ENCODE peak calls at places on chromosomes 2 and 18, in six cellular contexts. One of them, this sample, is unnamed. For H3K27me3, the result is how much of the 10 kb centered on the place peaks cover.

GRCh38 chr2:25387479-25388449 is 46.0 kb upstream of the DNMT3A start:
- DNase-seq in neural progenitor cell: no peak
- DNase-seq in fibroblast of lung: no peak
- DNase-seq in thoracic aorta: no peak
- DNase-seq in K562: no peak
- DNase-seq in left ventricle myocardium inferior: no peak
- DNase-seq in this sample: no peak

GRCh38 chr2:67945976-67946375 is 116.8 kb downstream of the C1D start:
- DNase-seq in neural progenitor cell: no peak
- DNase-seq in fibroblast of lung: peak
- DNase-seq in thoracic aorta: no peak
- DNase-seq in K562: no peak
- DNase-seq in left ventricle myocardium inferior: no peak
- DNase-seq in this sample: no peak

GRCh38 chr2:225400060-225400511 is 576 bp downstream of the NYAP2 start:
- DNase-seq in neural progenitor cell: peak
- DNase-seq in fibroblast of lung: peak
- DNase-seq in thoracic aorta: no peak
- DNase-seq in K562: no peak
- DNase-seq in left ventricle myocardium inferior: no peak
- DNase-seq in this sample: peak

GRCh38 chr2:197255550-197255949 is 55.0 kb downstream of the ANKRD44 start:
- DNase-seq in neural progenitor cell: peak
- DNase-seq in fibroblast of lung: peak
- DNase-seq in thoracic aorta: no peak
- DNase-seq in K562: no peak
- DNase-seq in left ventricle myocardium inferior: peak
- DNase-seq in this sample: no peak

GRCh38 chr2:239853706-239854327 is 171.3 kb downstream of the NDUFA10 start:
- DNase-seq in neural progenitor cell: no peak
- DNase-seq in fibroblast of lung: no peak
- DNase-seq in thoracic aorta: no peak
- DNase-seq in K562: no peak
- DNase-seq in left ventricle myocardium inferior: no peak
- DNase-seq in this sample: no peak

GRCh38 chr18:36284671-36285295 is 12.7 kb upstream of the FHOD3 start:
- DNase-seq in neural progenitor cell: peak
- DNase-seq in fibroblast of lung: peak
- DNase-seq in thoracic aorta: no peak
- DNase-seq in K562: peak
- DNase-seq in left ventricle myocardium inferior: no peak
- DNase-seq in this sample: peak

GRCh38 chr2:229150317-229150716 is 120.8 kb downstream of the PID1 start:
- DNase-seq in neural progenitor cell: no peak
- DNase-seq in fibroblast of lung: no peak
- DNase-seq in thoracic aorta: no peak
- DNase-seq in K562: no peak
- DNase-seq in left ventricle myocardium inferior: no peak
- DNase-seq in this sample: no peak

GRCh38 chr18:79750980-79751571 is 46.7 kb upstream of the KCNG2 start:
- DNase-seq in neural progenitor cell: no peak
- DNase-seq in fibroblast of lung: no peak
- DNase-seq in thoracic aorta: no peak
- DNase-seq in K562: no peak
- DNase-seq in left ventricle myocardium inferior: no peak
- DNase-seq in this sample: no peak

GRCh38 chr2:100041385-100041784 is 101.0 kb downstream of the AFF3 start:
- DNase-seq in neural progenitor cell: no peak
- DNase-seq in fibroblast of lung: no peak
- DNase-seq in thoracic aorta: no peak
- DNase-seq in K562: no peak
- DNase-seq in left ventricle myocardium inferior: no peak
- DNase-seq in this sample: no peak

GRCh38 chr2:217653240-217653639 is 349.6 kb downstream of the TNS1 start:
- DNase-seq in neural progenitor cell: no peak
- DNase-seq in fibroblast of lung: peak
- DNase-seq in thoracic aorta: peak
- DNase-seq in K562: no peak
- DNase-seq in left ventricle myocardium inferior: peak
- DNase-seq in this sample: peak

GRCh38 chr2:86417961-86418360 is 23.2 kb upstream of the KDM3A start:
- DNase-seq in neural progenitor cell: no peak
- DNase-seq in fibroblast of lung: peak
- DNase-seq in thoracic aorta: no peak
- DNase-seq in K562: no peak
- DNase-seq in left ventricle myocardium inferior: no peak
- DNase-seq in this sample: no peak

GRCh38 chr2:68031546-68032160 is 31.2 kb downstream of the C1D start:
- DNase-seq in neural progenitor cell: peak
- DNase-seq in fibroblast of lung: peak
- DNase-seq in thoracic aorta: no peak
- DNase-seq in K562: peak
- DNase-seq in left ventricle myocardium inferior: no peak
- DNase-seq in this sample: peak

GRCh38 chr18:1302861-1303260 is 398.2 kb downstream of the ADCYAP1 start:
- DNase-seq in neural progenitor cell: peak
- DNase-seq in fibroblast of lung: no peak
- DNase-seq in thoracic aorta: no peak
- DNase-seq in K562: no peak
- DNase-seq in left ventricle myocardium inferior: no peak
- DNase-seq in this sample: no peak

GRCh38 chr2:232013701-232014353 is 52.3 kb downstream of the DIS3L2 start:
- DNase-seq in neural progenitor cell: no peak
- DNase-seq in fibroblast of lung: peak
- DNase-seq in thoracic aorta: no peak
- DNase-seq in K562: no peak
- DNase-seq in left ventricle myocardium inferior: no peak
- DNase-seq in this sample: peak

GRCh38 chr2:60433021-60433596 is 120.3 kb downstream of the BCL11A start:
- DNase-seq in neural progenitor cell: no peak
- DNase-seq in fibroblast of lung: no peak
- DNase-seq in thoracic aorta: no peak
- DNase-seq in K562: no peak
- DNase-seq in left ventricle myocardium inferior: no peak
- DNase-seq in this sample: no peak

GRCh38 chr2:156625360-156625995 is 189.3 kb downstream of the GPD2 start:
- DNase-seq in neural progenitor cell: no peak
- DNase-seq in fibroblast of lung: no peak
- DNase-seq in thoracic aorta: no peak
- DNase-seq in K562: no peak
- DNase-seq in left ventricle myocardium inferior: peak
- DNase-seq in this sample: no peak

GRCh38 chr2:10876963-10877362 is 34.8 kb upstream of the KCNF1 start:
- DNase-seq in neural progenitor cell: no peak
- DNase-seq in fibroblast of lung: no peak
- DNase-seq in thoracic aorta: no peak
- DNase-seq in K562: no peak
- DNase-seq in left ventricle myocardium inferior: no peak
- DNase-seq in this sample: no peak

GRCh38 chr2:237322564-237322963 is 91.4 kb downstream of the COL6A3 start:
- DNase-seq in neural progenitor cell: peak
- DNase-seq in fibroblast of lung: no peak
- DNase-seq in thoracic aorta: no peak
- DNase-seq in K562: no peak
- DNase-seq in left ventricle myocardium inferior: no peak
- DNase-seq in this sample: no peak

GRCh38 chr18:8341481-8342230 is 267.6 kb upstream of the RAB12 start:
- DNase-seq in neural progenitor cell: no peak
- DNase-seq in fibroblast of lung: peak
- DNase-seq in thoracic aorta: peak
- DNase-seq in K562: no peak
- DNase-seq in left ventricle myocardium inferior: no peak
- DNase-seq in this sample: peak

GRCh38 chr2:163736433-163737168 is 793 bp upstream of the FIGN start:
- DNase-seq in neural progenitor cell: peak
- DNase-seq in fibroblast of lung: peak
- DNase-seq in thoracic aorta: no peak
- DNase-seq in K562: no peak
- DNase-seq in left ventricle myocardium inferior: peak
- DNase-seq in this sample: no peak

GRCh38 chr2:9658972-9659371 is 28.2 kb upstream of the YWHAQ start:
- DNase-seq in neural progenitor cell: no peak
- DNase-seq in fibroblast of lung: peak
- DNase-seq in thoracic aorta: no peak
- DNase-seq in K562: no peak
- DNase-seq in left ventricle myocardium inferior: no peak
- DNase-seq in this sample: peak

GRCh38 chr2:118911166-118911565 is 30.8 kb upstream of the MARCO start:
- DNase-seq in neural progenitor cell: no peak
- DNase-seq in fibroblast of lung: no peak
- DNase-seq in thoracic aorta: no peak
- DNase-seq in K562: no peak
- DNase-seq in left ventricle myocardium inferior: no peak
- DNase-seq in this sample: no peak

GRCh38 chr2:9474361-9475117 is at the start of gene IAH1:
- DNase-seq in neural progenitor cell: peak
- DNase-seq in fibroblast of lung: peak
- DNase-seq in thoracic aorta: no peak
- DNase-seq in K562: no peak
- DNase-seq in left ventricle myocardium inferior: peak
- DNase-seq in this sample: no peak

GRCh38 chr2:134277223-134277622 is 23.4 kb downstream of the MGAT5 start:
- DNase-seq in neural progenitor cell: no peak
- DNase-seq in fibroblast of lung: no peak
- DNase-seq in thoracic aorta: no peak
- DNase-seq in K562: no peak
- DNase-seq in left ventricle myocardium inferior: no peak
- DNase-seq in this sample: no peak

GRCh38 chr2:204360218-204361007 is 184.9 kb upstream of the PARD3B start:
- DNase-seq in neural progenitor cell: no peak
- DNase-seq in fibroblast of lung: no peak
- DNase-seq in thoracic aorta: no peak
- DNase-seq in K562: no peak
- DNase-seq in left ventricle myocardium inferior: no peak
- DNase-seq in this sample: no peak
- TF ChIP-seq CTCF in neural progenitor cell: no peak
- TF ChIP-seq CTCF in fibroblast of lung: no peak
- TF ChIP-seq CTCF in thoracic aorta: no peak
- TF ChIP-seq CTCF in K562: peak
- TF ChIP-seq CTCF in left ventricle myocardium inferior: no peak
- TF ChIP-seq CTCF in this sample: no peak

DNA sequence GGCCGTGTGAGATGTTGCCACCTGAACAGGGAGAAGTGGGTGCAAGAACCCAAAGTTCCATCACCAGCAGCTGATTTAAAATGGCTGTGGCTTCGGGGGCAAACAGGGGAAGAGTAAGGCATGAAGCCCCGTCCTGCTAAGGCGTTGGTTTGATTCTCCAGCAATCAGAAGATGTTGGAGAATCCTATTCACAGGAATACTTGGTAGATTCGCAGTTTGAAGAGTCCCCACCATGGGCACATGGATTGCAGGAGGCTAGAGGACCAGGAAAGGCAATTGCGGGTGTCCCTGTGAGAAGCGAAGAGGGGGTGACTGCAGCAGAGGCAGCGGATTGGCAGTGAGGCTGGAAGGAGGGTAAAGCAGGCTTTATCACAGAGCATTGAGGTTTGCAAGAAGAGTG is 46.6 kb upstream of the TXNDC2 start:
- DNase-seq in neural progenitor cell: no peak
- DNase-seq in fibroblast of lung: no peak
- DNase-seq in thoracic aorta: no peak
- DNase-seq in K562: no peak
- DNase-seq in left ventricle myocardium inferior: no peak
- DNase-seq in this sample: no peak
- H3K27ac ChIP-seq in neural progenitor cell: no peak
- H3K27ac ChIP-seq in fibroblast of lung: no peak
- H3K27ac ChIP-seq in thoracic aorta: no peak
- H3K27ac ChIP-seq in K562: no peak
- H3K27ac ChIP-seq in left ventricle myocardium inferior: peak
- H3K27ac ChIP-seq in this sample: no peak

GRCh38 chr2:241868661-241869081 is 858 bp upstream of the RTP5 start:
- DNase-seq in neural progenitor cell: no peak
- DNase-seq in fibroblast of lung: no peak
- DNase-seq in thoracic aorta: no peak
- DNase-seq in K562: no peak
- DNase-seq in left ventricle myocardium inferior: peak
- DNase-seq in this sample: no peak
- H3K27me3 ChIP-seq in neural progenitor cell: under half
- H3K27me3 ChIP-seq in fibroblast of lung: under half
- H3K27me3 ChIP-seq in thoracic aorta: under half
- H3K27me3 ChIP-seq in K562: under half
- H3K27me3 ChIP-seq in left ventricle myocardium inferior: half or more
- H3K27me3 ChIP-seq in this sample: under half

GRCh38 chr2:47664817-47665216 is 118.1 kb upstream of the MSH6 start:
- DNase-seq in neural progenitor cell: no peak
- DNase-seq in fibroblast of lung: no peak
- DNase-seq in thoracic aorta: no peak
- DNase-seq in K562: no peak
- DNase-seq in left ventricle myocardium inferior: no peak
- DNase-seq in this sample: no peak
- TF ChIP-seq CTCF in neural progenitor cell: no peak
- TF ChIP-seq CTCF in fibroblast of lung: no peak
- TF ChIP-seq CTCF in thoracic aorta: no peak
- TF ChIP-seq CTCF in K562: peak
- TF ChIP-seq CTCF in left ventricle myocardium inferior: no peak
- TF ChIP-seq CTCF in this sample: no peak

DNA sequence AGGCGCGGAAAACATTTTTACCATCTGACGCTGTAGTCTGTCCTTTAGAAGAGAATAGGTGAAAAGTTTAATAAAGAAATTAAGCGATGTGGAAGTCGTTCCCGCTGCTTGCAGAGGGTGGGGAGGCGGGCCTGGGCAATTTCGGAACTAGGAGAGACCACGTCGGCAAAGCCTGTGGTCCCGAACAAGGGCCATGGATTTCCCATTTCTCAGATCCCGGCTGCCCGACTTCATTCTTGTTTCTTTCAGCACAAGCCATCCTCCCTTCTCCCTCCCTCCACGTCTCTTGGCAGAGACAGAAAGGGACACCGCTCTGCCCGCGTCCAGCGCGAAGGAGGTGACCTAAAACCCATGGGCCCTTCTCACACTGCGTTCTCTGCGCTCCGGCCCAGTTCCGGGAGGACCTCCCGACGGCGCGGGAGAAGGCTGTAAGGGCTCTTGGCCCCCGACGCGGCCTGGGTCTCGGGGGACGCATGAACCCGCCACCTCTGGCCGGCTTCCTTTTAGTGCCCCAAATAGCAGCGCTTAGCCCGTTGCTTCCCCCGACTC is 2.2 kb upstream of the BCL2L11 start:
- DNase-seq in neural progenitor cell: peak
- DNase-seq in fibroblast of lung: no peak
- DNase-seq in thoracic aorta: no peak
- DNase-seq in K562: no peak
- DNase-seq in left ventricle myocardium inferior: peak
- DNase-seq in this sample: no peak
- H3K27ac ChIP-seq in neural progenitor cell: no peak
- H3K27ac ChIP-seq in fibroblast of lung: no peak
- H3K27ac ChIP-seq in thoracic aorta: peak
- H3K27ac ChIP-seq in K562: no peak
- H3K27ac ChIP-seq in left ventricle myocardium inferior: peak
- H3K27ac ChIP-seq in this sample: peak

DNA sequence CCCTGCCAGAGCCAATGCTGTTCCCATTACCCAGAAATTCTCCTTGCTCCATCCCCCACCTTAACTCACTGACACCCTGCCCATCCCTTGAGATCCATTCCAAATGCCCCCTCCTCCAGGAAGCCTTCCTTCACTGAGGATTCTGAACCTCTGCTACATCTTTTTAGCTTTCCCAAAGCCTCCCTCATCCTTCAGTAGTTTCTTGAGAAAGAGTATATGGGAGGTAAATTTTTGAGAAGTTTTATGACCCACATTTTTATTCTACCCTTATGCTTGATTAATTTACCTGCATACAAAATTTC is 93.1 kb downstream of the INHBB start:
- DNase-seq in neural progenitor cell: no peak
- DNase-seq in fibroblast of lung: no peak
- DNase-seq in thoracic aorta: no peak
- DNase-seq in K562: no peak
- DNase-seq in left ventricle myocardium inferior: no peak
- DNase-seq in this sample: no peak
- H3K27me3 ChIP-seq in neural progenitor cell: half or more
- H3K27me3 ChIP-seq in fibroblast of lung: under half
- H3K27me3 ChIP-seq in thoracic aorta: under half
- H3K27me3 ChIP-seq in K562: under half
- H3K27me3 ChIP-seq in left ventricle myocardium inferior: half or more
- H3K27me3 ChIP-seq in this sample: half or more

This sample was measured in AG04450.